ENCODE peak calls at places on chromosome 9, in nine cellular contexts. One of them, this sample, is unnamed. For H3K4me1, the result is how much of the 10 kb centered on the place peaks cover.

GRCh38 chr9:8062459-8062858 is 262.9 kb upstream of the DMAC1 start:
- DNase-seq in uterus: no peak
- DNase-seq in OCI-LY7: no peak
- DNase-seq in A549: no peak
- DNase-seq in fibroblast of lung: no peak
- DNase-seq in tibial artery: no peak
- DNase-seq in neural progenitor cell: no peak
- DNase-seq in BE2C: no peak
- DNase-seq in MM.1S: no peak
- DNase-seq in this sample: no peak

GRCh38 chr9:91690540-91691249 is 259.3 kb downstream of the ROR2 start:
- DNase-seq in uterus: no peak
- DNase-seq in OCI-LY7: no peak
- DNase-seq in A549: no peak
- DNase-seq in fibroblast of lung: no peak
- DNase-seq in tibial artery: no peak
- DNase-seq in neural progenitor cell: no peak
- DNase-seq in BE2C: no peak
- DNase-seq in MM.1S: peak
- DNase-seq in this sample: no peak

GRCh38 chr9:38620483-38621433 is at the start of gene ANKRD18A:
- DNase-seq in uterus: peak
- DNase-seq in OCI-LY7: no peak
- DNase-seq in A549: peak
- DNase-seq in fibroblast of lung: peak
- DNase-seq in tibial artery: no peak
- DNase-seq in neural progenitor cell: peak
- DNase-seq in BE2C: peak
- DNase-seq in MM.1S: peak
- DNase-seq in this sample: no peak

GRCh38 chr9:122056484-122056883 is 36.6 kb downstream of the TTLL11 start:
- DNase-seq in uterus: no peak
- DNase-seq in OCI-LY7: no peak
- DNase-seq in A549: no peak
- DNase-seq in fibroblast of lung: no peak
- DNase-seq in tibial artery: no peak
- DNase-seq in neural progenitor cell: peak
- DNase-seq in BE2C: no peak
- DNase-seq in MM.1S: peak
- DNase-seq in this sample: no peak

GRCh38 chr9:121498150-121498486 is 1.5 kb downstream of the GGTA1 start:
- DNase-seq in uterus: peak
- DNase-seq in OCI-LY7: peak
- DNase-seq in A549: peak
- DNase-seq in fibroblast of lung: peak
- DNase-seq in tibial artery: peak
- DNase-seq in neural progenitor cell: peak
- DNase-seq in BE2C: peak
- DNase-seq in MM.1S: peak
- DNase-seq in this sample: peak

GRCh38 chr9:75909776-75910175 is 19.3 kb downstream of the PCSK5 start:
- DNase-seq in uterus: no peak
- DNase-seq in OCI-LY7: no peak
- DNase-seq in A549: peak
- DNase-seq in fibroblast of lung: no peak
- DNase-seq in tibial artery: no peak
- DNase-seq in neural progenitor cell: no peak
- DNase-seq in BE2C: no peak
- DNase-seq in MM.1S: no peak
- DNase-seq in this sample: no peak

GRCh38 chr9:85045271-85045670 is 375.7 kb downstream of the NTRK2 start:
- DNase-seq in uterus: no peak
- DNase-seq in OCI-LY7: no peak
- DNase-seq in A549: peak
- DNase-seq in fibroblast of lung: no peak
- DNase-seq in tibial artery: no peak
- DNase-seq in neural progenitor cell: no peak
- DNase-seq in BE2C: no peak
- DNase-seq in MM.1S: no peak
- DNase-seq in this sample: no peak

GRCh38 chr9:34046784-34047379 is 1.8 kb downstream of the UBAP2 start:
- DNase-seq in uterus: no peak
- DNase-seq in OCI-LY7: peak
- DNase-seq in A549: no peak
- DNase-seq in fibroblast of lung: no peak
- DNase-seq in tibial artery: no peak
- DNase-seq in neural progenitor cell: peak
- DNase-seq in BE2C: no peak
- DNase-seq in MM.1S: no peak
- DNase-seq in this sample: no peak

GRCh38 chr9:121529237-121529987 is 29.8 kb upstream of the GGTA1 start:
- DNase-seq in uterus: peak
- DNase-seq in OCI-LY7: no peak
- DNase-seq in A549: peak
- DNase-seq in fibroblast of lung: peak
- DNase-seq in tibial artery: peak
- DNase-seq in neural progenitor cell: no peak
- DNase-seq in BE2C: peak
- DNase-seq in MM.1S: no peak
- DNase-seq in this sample: peak

GRCh38 chr9:16004613-16005012 is 451.8 kb downstream of the CCDC171 start:
- DNase-seq in uterus: no peak
- DNase-seq in OCI-LY7: no peak
- DNase-seq in A549: no peak
- DNase-seq in fibroblast of lung: no peak
- DNase-seq in tibial artery: no peak
- DNase-seq in neural progenitor cell: no peak
- DNase-seq in BE2C: no peak
- DNase-seq in MM.1S: no peak
- DNase-seq in this sample: no peak

GRCh38 chr9:100426532-100427365 is at the start of gene MSANTD3:
- DNase-seq in uterus: peak
- DNase-seq in OCI-LY7: peak
- DNase-seq in A549: peak
- DNase-seq in fibroblast of lung: peak
- DNase-seq in tibial artery: peak
- DNase-seq in neural progenitor cell: peak
- DNase-seq in BE2C: peak
- DNase-seq in MM.1S: peak
- DNase-seq in this sample: peak

GRCh38 chr9:110744753-110745522 is 76.3 kb downstream of the MUSK start:
- DNase-seq in uterus: peak
- DNase-seq in OCI-LY7: no peak
- DNase-seq in A549: peak
- DNase-seq in fibroblast of lung: peak
- DNase-seq in tibial artery: peak
- DNase-seq in neural progenitor cell: no peak
- DNase-seq in BE2C: no peak
- DNase-seq in MM.1S: no peak
- DNase-seq in this sample: peak

GRCh38 chr9:137393176-137394150 is 29.5 kb downstream of the EXD3 start:
- DNase-seq in uterus: no peak
- DNase-seq in OCI-LY7: no peak
- DNase-seq in A549: no peak
- DNase-seq in fibroblast of lung: no peak
- DNase-seq in tibial artery: no peak
- DNase-seq in neural progenitor cell: peak
- DNase-seq in BE2C: no peak
- DNase-seq in MM.1S: no peak
- DNase-seq in this sample: no peak

GRCh38 chr9:137392232-137393007 is 30.5 kb downstream of the EXD3 start:
- DNase-seq in uterus: no peak
- DNase-seq in OCI-LY7: no peak
- DNase-seq in A549: no peak
- DNase-seq in fibroblast of lung: no peak
- DNase-seq in tibial artery: no peak
- DNase-seq in neural progenitor cell: no peak
- DNase-seq in BE2C: no peak
- DNase-seq in MM.1S: no peak
- DNase-seq in this sample: no peak

GRCh38 chr9:137390553-137391410 is 32.2 kb downstream of the EXD3 start:
- DNase-seq in uterus: no peak
- DNase-seq in OCI-LY7: no peak
- DNase-seq in A549: no peak
- DNase-seq in fibroblast of lung: no peak
- DNase-seq in tibial artery: no peak
- DNase-seq in neural progenitor cell: no peak
- DNase-seq in BE2C: no peak
- DNase-seq in MM.1S: no peak
- DNase-seq in this sample: peak

GRCh38 chr9:137389428-137389746 is 33.6 kb downstream of the EXD3 start:
- DNase-seq in uterus: no peak
- DNase-seq in OCI-LY7: no peak
- DNase-seq in A549: no peak
- DNase-seq in fibroblast of lung: no peak
- DNase-seq in tibial artery: no peak
- DNase-seq in neural progenitor cell: no peak
- DNase-seq in BE2C: no peak
- DNase-seq in MM.1S: no peak
- DNase-seq in this sample: no peak

DNA sequence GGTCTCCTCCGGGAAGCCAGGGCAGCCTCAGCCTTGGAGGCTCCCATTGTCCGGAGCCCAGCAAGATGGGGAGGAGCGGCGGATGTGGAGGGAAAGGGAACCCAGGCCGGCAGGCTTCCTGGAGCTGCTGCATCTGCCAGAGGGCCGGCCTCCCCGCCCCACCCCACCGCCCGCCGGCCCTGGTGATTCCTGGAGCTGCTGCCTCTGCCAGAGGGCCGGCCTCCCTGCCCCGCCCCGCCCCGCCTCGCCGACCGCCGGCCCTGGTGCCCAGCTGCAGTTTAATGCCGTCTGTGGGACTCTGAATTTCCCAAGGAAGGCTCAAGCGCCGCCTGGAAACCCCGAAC is 31.6 kb downstream of the EXD3 start:
- DNase-seq in uterus: no peak
- DNase-seq in OCI-LY7: no peak
- DNase-seq in A549: no peak
- DNase-seq in fibroblast of lung: no peak
- DNase-seq in tibial artery: no peak
- DNase-seq in neural progenitor cell: no peak
- DNase-seq in BE2C: no peak
- DNase-seq in MM.1S: no peak
- DNase-seq in this sample: no peak
- H3K4me3 ChIP-seq in uterus: no peak
- H3K4me3 ChIP-seq in OCI-LY7: no peak
- H3K4me3 ChIP-seq in A549: no peak
- H3K4me3 ChIP-seq in fibroblast of lung: no peak
- H3K4me3 ChIP-seq in tibial artery: no peak
- H3K4me3 ChIP-seq in neural progenitor cell: no peak
- H3K4me3 ChIP-seq in BE2C: no peak
- H3K4me3 ChIP-seq in MM.1S: no peak
- H3K4me3 ChIP-seq in this sample: no peak

GRCh38 chr9:133375116-133375723 is 640 bp downstream of the SURF4 start:
- DNase-seq in uterus: no peak
- DNase-seq in OCI-LY7: peak
- DNase-seq in A549: peak
- DNase-seq in fibroblast of lung: peak
- DNase-seq in tibial artery: no peak
- DNase-seq in neural progenitor cell: peak
- DNase-seq in BE2C: no peak
- DNase-seq in MM.1S: peak
- DNase-seq in this sample: no peak
- TF ChIP-seq CTCF in uterus: no peak
- TF ChIP-seq CTCF in OCI-LY7: peak
- TF ChIP-seq CTCF in A549: peak
- TF ChIP-seq CTCF in fibroblast of lung: no peak
- TF ChIP-seq CTCF in tibial artery: no peak
- TF ChIP-seq CTCF in neural progenitor cell: peak
- TF ChIP-seq CTCF in BE2C: no peak
- TF ChIP-seq CTCF in MM.1S: peak
- TF ChIP-seq CTCF in this sample: no peak

GRCh38 chr9:131739192-131739961 is 499 bp downstream of the RAPGEF1 start:
- DNase-seq in uterus: peak
- DNase-seq in OCI-LY7: peak
- DNase-seq in A549: no peak
- DNase-seq in fibroblast of lung: no peak
- DNase-seq in tibial artery: no peak
- DNase-seq in neural progenitor cell: peak
- DNase-seq in BE2C: peak
- DNase-seq in MM.1S: peak
- DNase-seq in this sample: no peak

GRCh38 chr9:131740898-131741297 is 1.0 kb upstream of the RAPGEF1 start:
- DNase-seq in uterus: no peak
- DNase-seq in OCI-LY7: no peak
- DNase-seq in A549: no peak
- DNase-seq in fibroblast of lung: no peak
- DNase-seq in tibial artery: no peak
- DNase-seq in neural progenitor cell: no peak
- DNase-seq in BE2C: no peak
- DNase-seq in MM.1S: no peak
- DNase-seq in this sample: peak

GRCh38 chr9:131738293-131738692 is 1.6 kb downstream of the RAPGEF1 start:
- DNase-seq in uterus: no peak
- DNase-seq in OCI-LY7: peak
- DNase-seq in A549: no peak
- DNase-seq in fibroblast of lung: no peak
- DNase-seq in tibial artery: no peak
- DNase-seq in neural progenitor cell: no peak
- DNase-seq in BE2C: no peak
- DNase-seq in MM.1S: no peak
- DNase-seq in this sample: peak

GRCh38 chr9:131738838-131739191 is 1.1 kb downstream of the RAPGEF1 start:
- DNase-seq in uterus: no peak
- DNase-seq in OCI-LY7: peak
- DNase-seq in A549: no peak
- DNase-seq in fibroblast of lung: no peak
- DNase-seq in tibial artery: no peak
- DNase-seq in neural progenitor cell: peak
- DNase-seq in BE2C: no peak
- DNase-seq in MM.1S: peak
- DNase-seq in this sample: peak

GRCh38 chr9:131739988-131740648 is at the start of gene RAPGEF1:
- DNase-seq in uterus: peak
- DNase-seq in OCI-LY7: peak
- DNase-seq in A549: peak
- DNase-seq in fibroblast of lung: peak
- DNase-seq in tibial artery: no peak
- DNase-seq in neural progenitor cell: peak
- DNase-seq in BE2C: peak
- DNase-seq in MM.1S: peak
- DNase-seq in this sample: peak
- H3K4me1 ChIP-seq in uterus: under half
- H3K4me1 ChIP-seq in OCI-LY7: half or more
- H3K4me1 ChIP-seq in A549: under half
- H3K4me1 ChIP-seq in fibroblast of lung: under half
- H3K4me1 ChIP-seq in tibial artery: under half
- H3K4me1 ChIP-seq in neural progenitor cell: under half
- H3K4me1 ChIP-seq in BE2C: under half
- H3K4me1 ChIP-seq in MM.1S: under half
- H3K4me1 ChIP-seq in this sample: under half

DNA sequence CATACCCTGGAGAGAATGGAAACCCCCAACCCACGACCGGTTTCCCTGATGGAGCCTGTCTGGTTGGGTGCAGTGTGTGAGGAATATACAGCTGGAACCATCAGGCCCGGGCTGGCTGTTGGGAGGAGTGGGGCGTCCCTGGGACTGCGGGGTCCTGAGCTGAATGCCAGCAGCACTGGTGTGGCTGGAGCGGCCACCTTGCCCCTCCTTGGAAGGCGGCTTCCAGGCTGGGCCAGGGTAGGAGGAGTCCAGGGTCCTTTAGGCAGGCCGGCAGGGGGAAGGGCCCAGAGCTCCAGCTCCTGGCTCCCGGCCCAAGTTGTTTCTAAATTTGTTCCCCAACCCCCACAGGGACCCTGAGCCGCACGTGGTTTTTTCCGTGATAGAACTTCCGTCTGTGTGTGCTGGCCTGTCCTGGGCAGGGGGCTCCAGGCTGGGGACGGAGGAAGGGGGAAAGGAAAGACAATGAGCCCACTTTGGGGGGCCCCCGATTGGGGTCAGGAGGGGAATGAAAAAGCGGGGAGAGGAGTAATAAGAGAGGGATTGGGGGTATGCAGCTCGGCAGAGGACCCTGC is 683 bp upstream of the TOR4A start:
- DNase-seq in uterus: peak
- DNase-seq in OCI-LY7: peak
- DNase-seq in A549: peak
- DNase-seq in fibroblast of lung: peak
- DNase-seq in tibial artery: peak
- DNase-seq in neural progenitor cell: peak
- DNase-seq in BE2C: peak
- DNase-seq in MM.1S: no peak
- DNase-seq in this sample: peak
- H3K4me3 ChIP-seq in uterus: peak
- H3K4me3 ChIP-seq in OCI-LY7: peak
- H3K4me3 ChIP-seq in A549: peak
- H3K4me3 ChIP-seq in fibroblast of lung: peak
- H3K4me3 ChIP-seq in tibial artery: peak
- H3K4me3 ChIP-seq in neural progenitor cell: peak
- H3K4me3 ChIP-seq in BE2C: no peak
- H3K4me3 ChIP-seq in MM.1S: no peak
- H3K4me3 ChIP-seq in this sample: peak

This sample was measured in gastrocnemius medialis.